ENCODE peak calls at places on chromosomes 16 and 17, in five cellular contexts. P is heart left ventricle, Y is IMR-90, I is endodermal cell, G is left ventricle myocardium inferior. D is an unnamed sample.

GRCh38 chr17:60229189-60229802 is 79.5 kb downstream of the CA4 start:
- DNase-seq in P (no peak), Y (peak; percentile 63), I (no peak), G (no peak), D (no peak)

GRCh38 chr16:85728879-85729278 is 22.0 kb downstream of the C16orf74 start:
- DNase-seq in P (no peak), Y (no peak), I (peak; percentile 81), G (no peak), D (no peak)

GRCh38 chr17:80612997-80613731 is 68.5 kb downstream of the RPTOR start:
- DNase-seq in P (no peak), Y (no peak), I (no peak), G (no peak), D (no peak)

GRCh38 chr17:72416054-72416691 is 295.4 kb downstream of the SOX9 start:
- DNase-seq in P (no peak), Y (no peak), I (no peak), G (no peak), D (no peak)

GRCh38 chr17:9971991-9972390 is 66.9 kb upstream of the RCVRN start:
- DNase-seq in P (peak; percentile 88), Y (peak; percentile 44), I (peak; percentile 67), G (peak; percentile 83), D (no peak)

GRCh38 chr16:53528797-53529196 is 25.8 kb upstream of the AKTIP start:
- DNase-seq in P (no peak), Y (no peak), I (no peak), G (no peak), D (no peak)

GRCh38 chr17:7393613-7394451 is 493 bp downstream of the PLSCR3 start:
- DNase-seq in P (no peak), Y (no peak), I (peak; percentile 90), G (peak; percentile 33), D (peak; percentile 81)

GRCh38 chr17:77580956-77581355 is 377.5 kb upstream of the TNRC6C start:
- DNase-seq in P (no peak), Y (no peak), I (peak; percentile 22), G (no peak), D (no peak)

GRCh38 chr17:8822401-8823035 is 23.4 kb upstream of the MFSD6L start:
- DNase-seq in P (no peak), Y (no peak), I (peak; percentile 25), G (no peak), D (no peak)

GRCh38 chr16:48487287-48487686 is 102.1 kb upstream of the SIAH1 start:
- DNase-seq in P (no peak), Y (peak; percentile 33), I (no peak), G (no peak), D (no peak)

GRCh38 chr16:16861546-16861945 is 482.6 kb downstream of the NPIPA7 start:
- DNase-seq in P (peak; percentile 52), Y (peak; percentile 32), I (peak; percentile 83), G (no peak), D (peak; percentile 35)

GRCh38 chr17:58364270-58364942 is 12.4 kb upstream of the SUPT4H1 start:
- DNase-seq in P (no peak), Y (no peak), I (peak; percentile 80), G (no peak), D (no peak)

GRCh38 chr17:59361916-59362810 is 30.7 kb downstream of the YPEL2 start:
- DNase-seq in P (no peak), Y (peak; percentile 93), I (no peak), G (no peak), D (no peak)

GRCh38 chr16:56352351-56353053 is 72.8 kb downstream of the AMFR start:
- DNase-seq in P (peak; percentile 13), Y (no peak), I (peak; percentile 39), G (no peak), D (peak; percentile 52)

GRCh38 chr16:50316848-50317630 is 50.7 kb downstream of the ADCY7 start:
- DNase-seq in P (no peak), Y (no peak), I (no peak), G (no peak), D (no peak)

GRCh38 chr17:1989135-1989534 is 36.0 kb downstream of the RTN4RL1 start:
- DNase-seq in P (no peak), Y (peak; percentile 88), I (no peak), G (no peak), D (no peak)

GRCh38 chr17:72931163-72931562 is 161.3 kb downstream of the SLC39A11 start:
- DNase-seq in P (no peak), Y (no peak), I (peak; percentile 62), G (no peak), D (no peak)

GRCh38 chr17:48550313-48551205 is 5.7 kb upstream of the HOXB2 start:
- DNase-seq in P (no peak), Y (peak; percentile 40), I (peak; percentile 86), G (no peak), D (peak; percentile 72)

GRCh38 chr17:38579934-38580333 is 25.8 kb downstream of the SRCIN1 start:
- DNase-seq in P (peak; percentile 46), Y (peak; percentile 13), I (peak; percentile 94), G (no peak), D (no peak)

GRCh38 chr17:57666946-57667345 is 78.2 kb downstream of the CCDC182 start:
- DNase-seq in P (no peak), Y (no peak), I (peak; percentile 42), G (no peak), D (no peak)

GRCh38 chr16:14071576-14072271 is 605 bp downstream of the MRTFB start:
- DNase-seq in P (peak; percentile 69), Y (no peak), I (peak; percentile 80), G (no peak), D (peak; percentile 86)

GRCh38 chr16:66551362-66551761 is 1.0 kb upstream of the CKLF start:
- DNase-seq in P (no peak), Y (peak; percentile 9), I (peak; percentile 82), G (no peak), D (peak; percentile 62)

GRCh38 chr16:56267888-56268287 is 76.6 kb downstream of the GNAO1 start:
- DNase-seq in P (no peak), Y (no peak), I (no peak), G (no peak), D (no peak)

GRCh38 chr17:78132086-78132676 is 1.6 kb downstream of the TMC8 start:
- DNase-seq in P (no peak), Y (no peak), I (peak; percentile 90), G (no peak), D (peak; percentile 87)

GRCh38 chr17:81217531-81217930 is 5.2 kb downstream of the CEP131 start:
- DNase-seq in P (no peak), Y (no peak), I (no peak), G (no peak), D (no peak)

GRCh38 chr17:7579001-7579838 is at the start of gene CD68:
- DNase-seq in P (peak; percentile 71), Y (peak; percentile 91), I (peak; percentile 90), G (peak; percentile 54), D (no peak)

GRCh38 chr17:79791354-79792123 is 5.3 kb downstream of the CBX8 start:
- DNase-seq in P (no peak), Y (no peak), I (peak; percentile 79), G (no peak), D (no peak)

GRCh38 chr16:84616515-84616914 is 1.4 kb downstream of the COTL1 start:
- DNase-seq in P (no peak), Y (no peak), I (no peak), G (no peak), D (no peak)

GRCh38 chr16:85900031-85900792 is 1.2 kb downstream of the IRF8 start:
- DNase-seq in P (no peak), Y (no peak), I (no peak), G (no peak), D (no peak)

GRCh38 chr17:75262112-75262606 is 480 bp downstream of the MRPS7 start:
- DNase-seq in P (no peak), Y (no peak), I (no peak), G (no peak), D (no peak)

GRCh38 chr17:75265614-75266314 is 4.1 kb downstream of the MRPS7 start:
- DNase-seq in P (no peak), Y (no peak), I (no peak), G (no peak), D (no peak)

GRCh38 chr17:75263051-75263450 is 1.4 kb downstream of the MRPS7 start:
- DNase-seq in P (no peak), Y (no peak), I (no peak), G (no peak), D (no peak)

GRCh38 chr17:75261336-75262111 is at the start of the genes GGA3 and MRPS7:
- DNase-seq in P (peak; percentile 98), Y (peak; percentile 90), I (peak; percentile 99), G (peak; percentile 97), D (peak; percentile 96)

GRCh38 chr17:75260679-75261335 is 599 bp downstream of the GGA3 start:
- DNase-seq in P (no peak), Y (peak; percentile 24), I (no peak), G (no peak), D (no peak)
- TF ChIP-seq CTCF in P (no peak), Y (no peak), I (peak; percentile 42), G (no peak), D (no peak)

DNA sequence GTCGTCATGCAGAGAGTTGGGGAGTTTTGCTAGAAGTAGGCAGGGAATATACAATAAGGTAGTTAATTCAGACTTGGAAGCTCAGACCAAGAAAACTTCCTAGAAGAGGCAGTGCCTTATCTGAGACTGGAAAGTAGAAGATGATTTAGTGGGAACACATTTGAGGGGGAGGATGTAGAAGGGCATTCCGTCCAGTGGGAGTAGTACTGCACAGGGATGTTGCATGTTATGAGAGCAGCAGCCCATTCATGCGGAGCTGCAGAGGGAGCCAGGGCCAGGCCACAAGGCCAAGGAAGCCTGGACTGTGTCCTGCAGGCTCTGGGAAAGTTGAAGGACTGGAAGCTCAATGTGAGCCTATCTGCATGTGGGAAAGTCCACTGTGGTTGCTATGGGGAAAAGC is 344.5 kb upstream of the EEF2KMT start:
- DNase-seq in P (no peak), Y (no peak), I (no peak), G (no peak), D (no peak)
- H3K4me1 ChIP-seq in P (no peaks in the 10 kb centered on the region), Y (no peaks in the 10 kb centered on the region), I (no peaks in the 10 kb centered on the region), G (no peaks in the 10 kb centered on the region), D (no peaks in the 10 kb centered on the region)

GRCh38 chr17:28346746-28347246 is 10.5 kb downstream of the POLDIP2 start:
- DNase-seq in P (no peak), Y (no peak), I (peak; percentile 73), G (no peak), D (no peak)
- TF ChIP-seq CTCF in P (peak; percentile 42), Y (peak; percentile 44), I (peak; percentile 62), G (peak; percentile 55), D (no peak)

GRCh38 chr17:65988451-65988850 is 203.5 kb downstream of the CEP112 start:
- DNase-seq in P (no peak), Y (no peak), I (no peak), G (no peak), D (no peak)
- H3K4me1 ChIP-seq in P (no peaks in the 10 kb centered on the region), Y (no peaks in the 10 kb centered on the region), I (no peaks in the 10 kb centered on the region), G (peaks cover 5% of the 10 kb centered on the region), D (no peaks in the 10 kb centered on the region)

DNA sequence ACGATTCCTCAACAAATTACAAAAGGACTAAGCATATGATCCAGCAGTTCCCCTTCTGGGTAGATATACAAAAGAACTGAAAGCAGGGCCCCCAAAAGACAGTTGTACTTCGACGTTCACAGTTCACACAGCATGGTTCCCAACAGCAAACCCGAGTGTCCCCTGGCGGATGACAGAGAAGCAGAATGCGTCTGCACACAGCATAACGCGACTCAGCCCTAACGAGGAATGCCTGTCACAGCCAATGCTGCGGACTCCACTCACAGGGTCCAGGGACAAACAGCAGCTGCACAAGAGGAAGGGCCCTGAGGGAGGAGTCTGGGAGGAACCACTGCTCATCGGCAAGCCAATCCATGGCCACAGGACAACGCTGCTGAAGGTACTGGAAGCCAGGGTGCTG is 132.9 kb downstream of the ANKRD11 start:
- DNase-seq in P (peak; percentile 73), Y (no peak), I (peak; percentile 70), G (peak; percentile 55), D (no peak)
- TF ChIP-seq CTCF in P (no peak), Y (no peak), I (no peak), G (peak; percentile 25), D (no peak)

D was measured in left lung.